ENCODE peak calls at places on chromosome 1, in six cellular contexts. One of them, this sample, is unnamed.

GRCh38 chr1:115130786-115131185 is 41.5 kb upstream of the TSPAN2 start:
- DNase-seq in choroid plexus epithelial cell: no peak
- DNase-seq in AG10803: no peak
- DNase-seq in AG04450: no peak
- DNase-seq in keratinocyte: no peak
- DNase-seq in cardiac muscle cell: no peak
- DNase-seq in this sample: no peak

GRCh38 chr1:221994274-221994698 is 252.4 kb upstream of the DUSP10 start:
- DNase-seq in AG04450: no peak
- DNase-seq in choroid plexus epithelial cell: peak; percentile 37
- DNase-seq in AG10803: no peak
- DNase-seq in cardiac muscle cell: no peak
- DNase-seq in keratinocyte: peak; percentile 45
- DNase-seq in this sample: no peak

GRCh38 chr1:151373196-151373595 is 691 bp upstream of the SELENBP1 start:
- DNase-seq in cardiac muscle cell: no peak
- DNase-seq in keratinocyte: no peak
- DNase-seq in AG10803: no peak
- DNase-seq in choroid plexus epithelial cell: no peak
- DNase-seq in AG04450: no peak
- DNase-seq in this sample: no peak

GRCh38 chr1:153506386-153506785 is 29.4 kb downstream of the S100A6 start:
- DNase-seq in keratinocyte: no peak
- DNase-seq in AG04450: no peak
- DNase-seq in choroid plexus epithelial cell: no peak
- DNase-seq in AG10803: no peak
- DNase-seq in cardiac muscle cell: no peak
- DNase-seq in this sample: no peak

GRCh38 chr1:7614576-7615074 is 156.5 kb upstream of the VAMP3 start:
- DNase-seq in keratinocyte: no peak
- DNase-seq in choroid plexus epithelial cell: no peak
- DNase-seq in AG10803: no peak
- DNase-seq in AG04450: no peak
- DNase-seq in cardiac muscle cell: no peak
- DNase-seq in this sample: no peak

GRCh38 chr1:18805116-18805515 is 54.3 kb downstream of the TAS1R2 start:
- DNase-seq in choroid plexus epithelial cell: no peak
- DNase-seq in AG10803: no peak
- DNase-seq in keratinocyte: no peak
- DNase-seq in AG04450: no peak
- DNase-seq in cardiac muscle cell: no peak
- DNase-seq in this sample: no peak

GRCh38 chr1:15321601-15322000 is 74.6 kb downstream of the FHAD1 start:
- DNase-seq in cardiac muscle cell: no peak
- DNase-seq in keratinocyte: no peak
- DNase-seq in choroid plexus epithelial cell: no peak
- DNase-seq in AG04450: no peak
- DNase-seq in AG10803: no peak
- DNase-seq in this sample: no peak

GRCh38 chr1:209756608-209757445 is 974 bp downstream of the TRAF3IP3 start:
- DNase-seq in cardiac muscle cell: no peak
- DNase-seq in keratinocyte: no peak
- DNase-seq in AG04450: no peak
- DNase-seq in AG10803: no peak
- DNase-seq in choroid plexus epithelial cell: no peak
- DNase-seq in this sample: no peak

GRCh38 chr1:70090146-70090545 is 115.2 kb downstream of the LRRC40 start:
- DNase-seq in AG10803: peak; percentile 46
- DNase-seq in AG04450: no peak
- DNase-seq in cardiac muscle cell: no peak
- DNase-seq in choroid plexus epithelial cell: peak; percentile 53
- DNase-seq in keratinocyte: no peak
- DNase-seq in this sample: no peak

GRCh38 chr1:35448344-35448801 is 108.8 kb downstream of the KIAA0319L start:
- DNase-seq in AG04450: peak; percentile 92
- DNase-seq in keratinocyte: peak; percentile 36
- DNase-seq in choroid plexus epithelial cell: peak; percentile 96
- DNase-seq in cardiac muscle cell: no peak
- DNase-seq in AG10803: peak; percentile 96
- DNase-seq in this sample: peak; percentile 92

GRCh38 chr1:59013276-59013927 is 229.6 kb upstream of the JUN start:
- DNase-seq in cardiac muscle cell: peak; percentile 27
- DNase-seq in AG10803: peak; percentile 76
- DNase-seq in choroid plexus epithelial cell: peak; percentile 69
- DNase-seq in keratinocyte: no peak
- DNase-seq in AG04450: no peak
- DNase-seq in this sample: no peak

GRCh38 chr1:165632491-165632890 is 1.5 kb downstream of the MGST3 start:
- DNase-seq in choroid plexus epithelial cell: no peak
- DNase-seq in AG10803: no peak
- DNase-seq in cardiac muscle cell: peak; percentile 43
- DNase-seq in keratinocyte: no peak
- DNase-seq in AG04450: no peak
- DNase-seq in this sample: no peak

GRCh38 chr1:38055398-38055797 is 8.8 kb upstream of the POU3F1 start:
- DNase-seq in cardiac muscle cell: no peak
- DNase-seq in keratinocyte: no peak
- DNase-seq in AG10803: no peak
- DNase-seq in choroid plexus epithelial cell: no peak
- DNase-seq in AG04450: no peak
- DNase-seq in this sample: no peak

GRCh38 chr1:2132222-2133038 is 62.1 kb downstream of the FAAP20 start:
- DNase-seq in AG04450: no peak
- DNase-seq in AG10803: peak; percentile 67
- DNase-seq in choroid plexus epithelial cell: peak; percentile 80
- DNase-seq in cardiac muscle cell: peak; percentile 64
- DNase-seq in keratinocyte: no peak
- DNase-seq in this sample: no peak

GRCh38 chr1:176177764-176178163 is 29.3 kb downstream of the COP1 start:
- DNase-seq in AG10803: no peak
- DNase-seq in keratinocyte: no peak
- DNase-seq in choroid plexus epithelial cell: no peak
- DNase-seq in AG04450: no peak
- DNase-seq in cardiac muscle cell: no peak
- DNase-seq in this sample: no peak

GRCh38 chr1:30749691-30750583 is 7.6 kb downstream of the LAPTM5 start:
- DNase-seq in AG04450: no peak
- DNase-seq in cardiac muscle cell: no peak
- DNase-seq in AG10803: no peak
- DNase-seq in keratinocyte: no peak
- DNase-seq in choroid plexus epithelial cell: no peak
- DNase-seq in this sample: no peak

GRCh38 chr1:30746212-30747027 is 11.2 kb downstream of the LAPTM5 start:
- DNase-seq in AG10803: no peak
- DNase-seq in cardiac muscle cell: no peak
- DNase-seq in choroid plexus epithelial cell: no peak
- DNase-seq in AG04450: no peak
- DNase-seq in keratinocyte: no peak
- DNase-seq in this sample: no peak

GRCh38 chr1:30747028-30748008 is 10.3 kb downstream of the LAPTM5 start:
- DNase-seq in cardiac muscle cell: no peak
- DNase-seq in AG10803: no peak
- DNase-seq in choroid plexus epithelial cell: no peak
- DNase-seq in keratinocyte: no peak
- DNase-seq in AG04450: no peak
- DNase-seq in this sample: no peak

GRCh38 chr1:30748699-30749401 is 8.7 kb downstream of the LAPTM5 start:
- DNase-seq in cardiac muscle cell: no peak
- DNase-seq in AG04450: no peak
- DNase-seq in AG10803: no peak
- DNase-seq in choroid plexus epithelial cell: no peak
- DNase-seq in keratinocyte: no peak
- DNase-seq in this sample: no peak

DNA sequence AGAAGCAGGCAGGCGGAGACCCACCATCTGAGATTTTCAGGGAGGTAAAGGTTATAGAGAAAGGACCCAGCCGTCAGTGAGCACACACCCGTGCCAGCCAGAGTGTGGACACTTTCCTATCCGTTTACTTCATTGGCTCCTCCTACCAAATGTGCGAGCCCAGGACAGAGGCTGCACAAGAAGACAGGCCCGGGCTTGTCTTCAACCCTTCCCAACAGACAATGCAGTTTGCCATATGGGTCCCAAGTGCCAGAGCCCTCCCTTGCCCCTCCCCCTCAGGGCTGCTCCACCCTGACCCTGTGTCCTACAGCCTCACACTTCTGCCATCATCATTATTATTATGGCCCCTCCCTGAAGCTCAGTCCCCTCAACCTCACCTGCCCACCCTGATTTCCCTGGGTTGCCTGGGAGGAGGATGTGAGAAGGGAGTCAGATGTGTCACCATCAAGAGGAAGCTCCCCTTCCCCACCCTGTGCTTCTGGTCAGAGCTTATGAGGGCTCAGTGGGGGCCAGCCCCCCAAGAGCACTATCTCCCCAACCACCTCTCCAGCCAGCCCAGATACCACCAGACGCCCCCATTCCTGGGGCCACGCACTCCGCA is 9.4 kb downstream of the LAPTM5 start:
- DNase-seq in AG04450: no peak
- DNase-seq in AG10803: peak; percentile 63
- DNase-seq in cardiac muscle cell: no peak
- DNase-seq in keratinocyte: no peak
- DNase-seq in choroid plexus epithelial cell: no peak
- DNase-seq in this sample: no peak
- H3K4me3 ChIP-seq in AG04450: no peak overlapping the region
- H3K4me3 ChIP-seq in AG10803: no peak overlapping the region
- H3K4me3 ChIP-seq in cardiac muscle cell: no peak overlapping the region
- H3K4me3 ChIP-seq in keratinocyte: peak overlapping the region; percentile 18
- H3K4me3 ChIP-seq in choroid plexus epithelial cell: no peak overlapping the region
- H3K4me3 ChIP-seq in this sample: no peak overlapping the region

GRCh38 chr1:31415658-31416057 is 2.6 kb downstream of the SERINC2 start:
- DNase-seq in cardiac muscle cell: no peak
- DNase-seq in choroid plexus epithelial cell: no peak
- DNase-seq in AG04450: no peak
- DNase-seq in AG10803: no peak
- DNase-seq in keratinocyte: no peak
- DNase-seq in this sample: no peak

GRCh38 chr1:31413405-31414005 is 492 bp downstream of the SERINC2 start:
- DNase-seq in keratinocyte: no peak
- DNase-seq in cardiac muscle cell: peak; percentile 56
- DNase-seq in AG04450: no peak
- DNase-seq in choroid plexus epithelial cell: peak; percentile 23
- DNase-seq in AG10803: peak; percentile 58
- DNase-seq in this sample: no peak

GRCh38 chr1:31416101-31416736 is 3.2 kb downstream of the SERINC2 start:
- DNase-seq in cardiac muscle cell: no peak
- DNase-seq in keratinocyte: no peak
- DNase-seq in choroid plexus epithelial cell: peak; percentile 25
- DNase-seq in AG04450: no peak
- DNase-seq in AG10803: no peak
- DNase-seq in this sample: no peak

GRCh38 chr1:31412732-31413404 is at the start of gene SERINC2:
- DNase-seq in AG04450: no peak
- DNase-seq in keratinocyte: no peak
- DNase-seq in choroid plexus epithelial cell: no peak
- DNase-seq in cardiac muscle cell: peak; percentile 49
- DNase-seq in AG10803: no peak
- DNase-seq in this sample: no peak

GRCh38 chr1:31414692-31415370 is 1.8 kb downstream of the SERINC2 start:
- DNase-seq in cardiac muscle cell: no peak
- DNase-seq in AG04450: no peak
- DNase-seq in choroid plexus epithelial cell: no peak
- DNase-seq in keratinocyte: no peak
- DNase-seq in AG10803: peak; percentile 42
- DNase-seq in this sample: no peak
- H3K4me3 ChIP-seq in cardiac muscle cell: no peak overlapping the region
- H3K4me3 ChIP-seq in AG04450: peak overlapping the region; percentile 85
- H3K4me3 ChIP-seq in choroid plexus epithelial cell: no peak overlapping the region
- H3K4me3 ChIP-seq in keratinocyte: peak overlapping the region; percentile 86
- H3K4me3 ChIP-seq in AG10803: peak overlapping the region; percentile 87
- H3K4me3 ChIP-seq in this sample: no peak overlapping the region

GRCh38 chr1:159532922-159533321 is 2.9 kb downstream of the OR10J5 start:
- DNase-seq in cardiac muscle cell: no peak
- DNase-seq in AG04450: no peak
- DNase-seq in choroid plexus epithelial cell: no peak
- DNase-seq in keratinocyte: no peak
- DNase-seq in AG10803: peak; percentile 1
- DNase-seq in this sample: no peak
- H3K4me3 ChIP-seq in cardiac muscle cell: no peak overlapping the region
- H3K4me3 ChIP-seq in AG04450: no peak overlapping the region
- H3K4me3 ChIP-seq in choroid plexus epithelial cell: no peak overlapping the region
- H3K4me3 ChIP-seq in keratinocyte: no peak overlapping the region
- H3K4me3 ChIP-seq in AG10803: no peak overlapping the region
- H3K4me3 ChIP-seq in this sample: no peak overlapping the region

GRCh38 chr1:246617156-246617555 is 50.9 kb downstream of the CNST start:
- DNase-seq in AG04450: no peak
- DNase-seq in cardiac muscle cell: no peak
- DNase-seq in keratinocyte: no peak
- DNase-seq in choroid plexus epithelial cell: no peak
- DNase-seq in AG10803: no peak
- DNase-seq in this sample: no peak

GRCh38 chr1:246609632-246610031 is 43.4 kb downstream of the CNST start:
- DNase-seq in cardiac muscle cell: no peak
- DNase-seq in choroid plexus epithelial cell: no peak
- DNase-seq in AG10803: peak; percentile 82
- DNase-seq in keratinocyte: no peak
- DNase-seq in AG04450: no peak
- DNase-seq in this sample: peak; percentile 23

GRCh38 chr1:246608616-246609376 is 42.5 kb downstream of the CNST start:
- DNase-seq in keratinocyte: peak; percentile 71
- DNase-seq in AG04450: peak; percentile 88
- DNase-seq in cardiac muscle cell: no peak
- DNase-seq in choroid plexus epithelial cell: peak; percentile 97
- DNase-seq in AG10803: peak; percentile 86
- DNase-seq in this sample: peak; percentile 49

GRCh38 chr1:246617768-246618167 is 51.5 kb downstream of the CNST start:
- DNase-seq in keratinocyte: no peak
- DNase-seq in AG10803: no peak
- DNase-seq in cardiac muscle cell: no peak
- DNase-seq in AG04450: no peak
- DNase-seq in choroid plexus epithelial cell: no peak
- DNase-seq in this sample: no peak

GRCh38 chr1:246613131-246613758 is 47.0 kb downstream of the CNST start:
- DNase-seq in keratinocyte: no peak
- DNase-seq in AG04450: no peak
- DNase-seq in AG10803: no peak
- DNase-seq in choroid plexus epithelial cell: no peak
- DNase-seq in cardiac muscle cell: no peak
- DNase-seq in this sample: no peak
- H3K4me3 ChIP-seq in keratinocyte: no peak overlapping the region
- H3K4me3 ChIP-seq in AG04450: no peak overlapping the region
- H3K4me3 ChIP-seq in AG10803: no peak overlapping the region
- H3K4me3 ChIP-seq in choroid plexus epithelial cell: no peak overlapping the region
- H3K4me3 ChIP-seq in cardiac muscle cell: no peak overlapping the region
- H3K4me3 ChIP-seq in this sample: no peak overlapping the region

This sample was measured in AG09309.